ENCODE peak calls at places on chromosomes 7 and 10, in six cellular contexts. O is left ventricle myocardium inferior, W is breast epithelium, K is dorsolateral prefrontal cortex, C is astrocyte of the cerebellum, Y is stomach. D is an unnamed sample.

GRCh38 chr7:156192921-156193320 is 380.7 kb upstream of the SHH start:
- DNase-seq in W (no peak), C (no peak), Y (no peak), O (no peak), K (no peak), D (no peak)

GRCh38 chr10:130179640-130180039 is 43.4 kb downstream of the GLRX3 start:
- DNase-seq in O (no peak), K (no peak), C (peak), W (no peak), Y (no peak), D (peak)

GRCh38 chr7:6180344-6180725 is 92.1 kb downstream of the CYTH3 start:
- DNase-seq in O (no peak), K (no peak), C (no peak), Y (no peak), W (no peak), D (no peak)

GRCh38 chr7:108618056-108618455 is 48.4 kb downstream of the DNAJB9 start:
- DNase-seq in W (no peak), Y (no peak), K (no peak), O (no peak), C (no peak), D (no peak)

GRCh38 chr10:97450828-97451227 is 4.9 kb downstream of the ZDHHC16 start:
- DNase-seq in W (no peak), Y (no peak), K (no peak), O (no peak), C (no peak), D (no peak)

GRCh38 chr7:127189885-127190284 is 62.9 kb downstream of the GRM8 start:
- DNase-seq in O (no peak), W (no peak), Y (no peak), C (no peak), K (no peak), D (no peak)

GRCh38 chr7:130970696-130971095 is 236.7 kb upstream of the KLF14 start:
- DNase-seq in W (no peak), C (no peak), Y (no peak), K (no peak), O (no peak), D (no peak)

GRCh38 chr10:113069595-113069994 is 119.5 kb downstream of the TCF7L2 start:
- DNase-seq in W (no peak), Y (no peak), C (no peak), O (no peak), K (no peak), D (no peak)

GRCh38 chr10:62614389-62615157 is 189.9 kb upstream of the ADO start:
- DNase-seq in W (no peak), O (no peak), K (no peak), Y (no peak), C (no peak), D (no peak)

GRCh38 chr10:62613429-62613828 is 191.1 kb upstream of the ADO start:
- DNase-seq in K (no peak), W (no peak), Y (no peak), C (no peak), O (no peak), D (no peak)

DNA sequence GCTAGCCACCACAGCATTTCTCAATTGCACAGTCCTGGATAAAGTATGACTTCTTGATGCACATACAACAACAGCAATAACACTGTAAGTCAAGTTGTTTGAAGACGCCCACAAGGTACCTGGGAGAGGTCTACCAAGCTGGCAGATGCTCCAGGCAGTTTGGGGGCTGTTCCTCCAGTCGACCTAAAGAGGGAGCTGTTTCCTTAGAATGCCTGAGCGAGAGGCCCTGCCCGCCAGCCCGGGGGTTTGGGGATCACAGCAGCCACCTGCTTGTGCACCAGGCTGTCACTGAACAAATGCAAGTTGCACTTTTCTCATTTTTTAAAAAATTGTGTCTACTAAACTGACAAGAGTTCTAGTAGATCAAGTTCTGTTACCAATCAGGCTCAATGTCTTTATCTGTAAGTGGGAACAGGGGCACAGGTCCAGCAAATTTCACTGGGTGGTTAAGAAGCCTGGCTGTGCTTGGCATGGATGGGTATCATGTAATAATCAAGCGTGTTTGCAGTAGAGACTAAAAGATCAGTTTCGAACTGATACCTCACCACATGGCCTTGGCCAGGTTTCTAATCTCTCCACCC is 193.8 kb upstream of the ADO start:
- DNase-seq in K (peak), C (no peak), W (no peak), O (peak), Y (peak), D (no peak)
- TF ChIP-seq CTCF in K (peak), C (peak), W (no peak), O (peak), Y (peak), D (peak)

GRCh38 chr10:387949-388660 is 252.8 kb downstream of the ZMYND11 start:
- DNase-seq in W (no peak), Y (no peak), K (no peak), C (no peak), O (no peak), D (no peak)

GRCh38 chr10:389836-390448 is 254.7 kb downstream of the ZMYND11 start:
- DNase-seq in C (no peak), Y (no peak), K (no peak), W (no peak), O (no peak), D (no peak)

GRCh38 chr10:388661-389045 is 253.4 kb downstream of the ZMYND11 start:
- DNase-seq in O (no peak), Y (no peak), W (no peak), C (no peak), K (no peak), D (no peak)

GRCh38 chr10:390449-391100 is 255.3 kb downstream of the ZMYND11 start:
- DNase-seq in W (no peak), C (no peak), Y (no peak), O (no peak), K (no peak), D (no peak)

DNA sequence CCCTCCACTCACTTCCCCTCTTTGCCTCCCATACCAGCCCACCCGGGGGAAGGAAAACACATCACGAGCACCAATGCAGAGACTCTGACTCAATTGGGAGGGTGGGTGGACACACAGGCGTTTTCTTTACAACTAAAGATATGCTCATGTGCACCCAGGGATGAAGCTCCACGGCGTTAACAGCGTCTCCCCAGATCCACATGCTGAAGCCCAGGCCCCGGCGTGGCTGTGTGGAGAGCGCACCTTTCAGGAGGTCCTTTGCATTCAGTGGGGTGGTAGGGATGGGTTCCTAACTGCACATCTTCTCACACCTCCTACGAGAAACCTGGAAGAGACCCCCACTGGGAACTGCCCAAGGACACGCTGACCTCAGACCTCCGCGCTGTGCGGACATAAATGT is 254.1 kb downstream of the ZMYND11 start:
- DNase-seq in O (no peak), K (no peak), Y (no peak), W (no peak), C (no peak), D (no peak)
- H3K4me3 ChIP-seq in O (no peak), K (no peak), Y (no peak), W (no peak), C (no peak), D (no peak)

DNA sequence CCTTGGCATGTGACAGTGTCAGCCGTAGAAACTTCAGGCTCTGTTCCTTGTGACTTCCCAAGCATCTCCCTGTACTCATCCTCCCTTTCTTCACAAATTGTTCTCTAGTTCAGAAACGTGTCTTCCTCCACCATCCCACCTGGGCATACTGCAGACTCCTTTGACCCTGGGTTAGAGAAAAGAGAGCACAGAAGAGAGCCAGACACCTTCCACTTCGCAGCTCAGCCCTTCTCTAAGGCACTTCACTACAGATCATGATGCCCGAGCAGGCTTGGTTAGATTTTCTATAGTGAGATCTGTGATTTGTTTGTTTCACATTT is 70.6 kb downstream of the XPNPEP1 start:
- DNase-seq in Y (no peak), C (no peak), K (no peak), W (no peak), O (no peak), D (no peak)
- TF ChIP-seq CTCF in Y (peak), C (no peak), K (peak), W (no peak), O (peak), D (no peak)

DNA sequence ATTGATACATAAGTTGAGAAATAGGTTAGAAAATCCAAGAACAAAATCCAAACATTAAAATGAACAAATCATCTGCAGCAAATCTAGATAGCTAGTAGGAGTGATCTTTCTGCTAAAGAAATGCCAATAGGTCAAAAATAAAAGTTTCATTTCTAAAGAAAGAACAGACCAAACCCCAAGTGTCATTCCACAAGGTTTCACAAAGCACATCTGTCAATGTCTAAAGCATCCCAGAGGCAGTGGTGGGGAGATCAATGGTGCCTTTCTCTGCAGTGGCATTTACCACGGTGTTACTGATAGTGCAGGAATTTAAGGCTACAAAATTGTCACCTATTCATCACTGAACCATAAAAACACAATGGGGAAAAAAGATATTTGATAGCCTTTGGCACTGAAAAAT is 147.9 kb downstream of the PARD3 start:
- DNase-seq in K (no peak), O (no peak), Y (no peak), C (no peak), W (no peak), D (no peak)
- H3K4me3 ChIP-seq in K (no peak), O (no peak), Y (no peak), C (no peak), W (no peak), D (no peak)

GRCh38 chr10:91745086-91745831 is 53.0 kb upstream of the TNKS2 start:
- DNase-seq in K (no peak), C (no peak), O (no peak), W (no peak), Y (peak), D (no peak)
- TF ChIP-seq CTCF in K (no peak), C (peak), O (peak), W (no peak), Y (peak), D (peak)

GRCh38 chr7:151275813-151276577 is 27.5 kb upstream of the SMARCD3 start:
- DNase-seq in Y (no peak), W (no peak), O (no peak), C (no peak), K (peak), D (no peak)
- H3K4me3 ChIP-seq in Y (peak), W (no peak), O (peak), C (peak), K (peak), D (no peak)

GRCh38 chr7:1922870-1923236 is 252.8 kb downstream of the ELFN1 start:
- DNase-seq in K (no peak), Y (no peak), O (no peak), W (no peak), C (no peak), D (no peak)
- TF ChIP-seq CTCF in K (no peak), Y (no peak), O (no peak), W (no peak), C (peak), D (peak)

GRCh38 chr7:17236161-17236560 is 62.3 kb upstream of the AHR start:
- DNase-seq in C (no peak), K (no peak), O (no peak), Y (no peak), W (no peak), D (no peak)
- H3K4me3 ChIP-seq in C (no peak), K (no peak), O (no peak), Y (no peak), W (no peak), D (no peak)

D was measured in AG09309.